ENCODE peak calls at places on chromosome 9, in eight cellular contexts. I is Caco-2, J is NCI-H748 treated with DMSO at 0.1 percent for 48 hours, C is A549, K is SW 1271, Q is MV-4-11, H is ACHN, G is GM23338. N is an unnamed sample.

GRCh38 chr9:19161257-19162025 is 34.1 kb upstream of the PLIN2 start:
- DNase-seq in I (peak; percentile 87), J (no peak), C (peak; percentile 69), K (peak; percentile 69), Q (peak; percentile 99), H (peak; percentile 97), G (peak; percentile 15), N (no peak)

GRCh38 chr9:36881316-36882116 is 152.6 kb downstream of the PAX5 start:
- DNase-seq in I (no peak), J (no peak), C (no peak), K (no peak), Q (no peak), H (no peak), G (no peak), N (no peak)

GRCh38 chr9:69900406-69900805 is 79.8 kb downstream of the CFAP95 start:
- DNase-seq in I (no peak), J (no peak), C (no peak), K (no peak), Q (no peak), H (no peak), G (no peak), N (no peak)

GRCh38 chr9:130421802-130422276 is 22.9 kb upstream of the ASS1 start:
- DNase-seq in I (no peak), J (peak; percentile 36), C (no peak), K (peak; percentile 15), Q (no peak), H (no peak), G (peak; percentile 60), N (no peak)

GRCh38 chr9:120299785-120300184 is 280.2 kb downstream of the CDK5RAP2 start:
- DNase-seq in I (no peak), J (no peak), C (no peak), K (no peak), Q (no peak), H (no peak), G (peak; percentile 45), N (no peak)

GRCh38 chr9:591292-591691 is 250.2 kb upstream of the DMRT1 start:
- DNase-seq in I (no peak), J (no peak), C (no peak), K (no peak), Q (no peak), H (no peak), G (peak; percentile 7), N (peak; percentile 68)

GRCh38 chr9:9337129-9337528 is 1275.7 kb downstream of the PTPRD start:
- DNase-seq in I (no peak), J (no peak), C (no peak), K (no peak), Q (no peak), H (peak; percentile 2), G (peak; percentile 59), N (no peak)

GRCh38 chr9:86867658-86868313 is 79.5 kb downstream of the GAS1 start:
- DNase-seq in I (no peak), J (no peak), C (no peak), K (no peak), Q (no peak), H (no peak), G (peak; percentile 13), N (no peak)

GRCh38 chr9:99112750-99113417 is 8.0 kb downstream of the TGFBR1 start:
- DNase-seq in I (no peak), J (no peak), C (no peak), K (no peak), Q (no peak), H (no peak), G (peak; percentile 40), N (no peak)

GRCh38 chr9:118094387-118094786 is 390.2 kb downstream of the TLR4 start:
- DNase-seq in I (no peak), J (no peak), C (no peak), K (no peak), Q (no peak), H (no peak), G (no peak), N (no peak)

GRCh38 chr9:26779072-26779471 is 113.5 kb downstream of the CAAP1 start:
- DNase-seq in I (no peak), J (no peak), C (no peak), K (no peak), Q (no peak), H (no peak), G (no peak), N (no peak)

GRCh38 chr9:99083051-99083450 is 21.9 kb upstream of the TGFBR1 start:
- DNase-seq in I (no peak), J (no peak), C (no peak), K (no peak), Q (no peak), H (no peak), G (no peak), N (no peak)

GRCh38 chr9:112051812-112052211 is 123.3 kb downstream of the SUSD1 start:
- DNase-seq in I (no peak), J (no peak), C (no peak), K (no peak), Q (peak; percentile 49), H (peak; percentile 70), G (no peak), N (no peak)

N was measured in lower lobe of right lung.